ENCODE peak calls at places on chromosomes 12 and 14, in nine cellular contexts. M is gastrocnemius medialis, Z is fibroblast of lung, T is psoas muscle, U is esophagus squamous epithelium, Q is RWPE2, R is dorsolateral prefrontal cortex, V is tibial nerve, A is ascending aorta. I is an unnamed sample. For H3K27me3, the result is how much of the 10 kb centered on the place peaks cover.

GRCh38 chr12:113059071-113059595 is 2.6 kb downstream of the DTX1 start:
- DNase-seq in T (no peak), V (no peak), M (no peak), R (peak), Z (no peak), A (no peak), Q (no peak), U (no peak), I (no peak)

GRCh38 chr14:100302616-100303015 is 3.6 kb downstream of the SLC25A29 start:
- DNase-seq in U (no peak), A (no peak), Z (no peak), V (no peak), T (no peak), Q (no peak), M (no peak), R (no peak), I (no peak)

GRCh38 chr12:94175763-94176660 is 27.6 kb downstream of the PLXNC1 start:
- DNase-seq in M (no peak), T (no peak), V (no peak), Q (no peak), U (no peak), A (no peak), Z (peak), R (no peak), I (no peak)

GRCh38 chr14:94850332-94851211 is 80.7 kb upstream of the GSC start:
- DNase-seq in V (no peak), A (no peak), Q (no peak), U (no peak), T (no peak), M (no peak), Z (no peak), R (peak), I (no peak)

GRCh38 chr14:77044776-77045569 is 16.5 kb upstream of the IRF2BPL start:
- DNase-seq in U (no peak), T (peak), V (peak), M (peak), Z (peak), R (no peak), Q (no peak), A (peak), I (no peak)

GRCh38 chr14:103656031-103656757 is 27.2 kb downstream of the KLC1 start:
- DNase-seq in T (no peak), V (no peak), Q (no peak), U (no peak), M (no peak), A (no peak), Z (peak), R (no peak), I (no peak)

GRCh38 chr12:46267618-46268348 is 1.1 kb downstream of the SLC38A1 start:
- DNase-seq in V (no peak), M (no peak), T (peak), U (no peak), A (no peak), Q (no peak), R (no peak), Z (peak), I (peak)

GRCh38 chr14:61653507-61653906 is 41.8 kb upstream of the HIF1A start:
- DNase-seq in T (no peak), Z (peak), A (no peak), Q (peak), V (no peak), U (no peak), M (no peak), R (no peak), I (no peak)

GRCh38 chr14:104681689-104682074 is 7.7 kb upstream of the INF2 start:
- DNase-seq in A (peak), V (peak), R (peak), M (peak), Z (peak), T (peak), U (no peak), Q (peak), I (no peak)

GRCh38 chr14:68893566-68893965 is 85.5 kb downstream of the ACTN1 start:
- DNase-seq in A (no peak), R (peak), M (no peak), U (no peak), V (no peak), T (no peak), Q (no peak), Z (no peak), I (no peak)

GRCh38 chr14:105187935-105188524 is 6.9 kb upstream of the NUDT14 start:
- DNase-seq in Z (no peak), V (no peak), R (no peak), U (no peak), M (no peak), A (no peak), Q (no peak), T (no peak), I (no peak)

GRCh38 chr12:119036878-119037493 is 55.6 kb downstream of the SRRM4 start:
- DNase-seq in A (no peak), V (no peak), R (no peak), T (no peak), Q (no peak), U (no peak), M (no peak), Z (no peak), I (no peak)

GRCh38 chr14:34106310-34106709 is 155.4 kb upstream of the EGLN3 start:
- DNase-seq in A (no peak), V (no peak), T (no peak), Z (no peak), Q (no peak), M (no peak), R (no peak), U (no peak), I (no peak)

GRCh38 chr12:46635818-46636217 is 190.0 kb downstream of the SLC38A4 start:
- DNase-seq in M (no peak), V (no peak), A (no peak), Z (no peak), R (no peak), U (no peak), Q (no peak), T (no peak), I (no peak)

GRCh38 chr12:67364228-67364627 is 95.1 kb downstream of the CAND1 start:
- DNase-seq in R (no peak), Q (no peak), M (no peak), A (no peak), U (no peak), V (no peak), Z (no peak), T (no peak), I (no peak)

GRCh38 chr14:69695664-69696527 is 71.0 kb upstream of the SRSF5 start:
- DNase-seq in A (no peak), M (no peak), V (no peak), Z (peak), R (no peak), Q (no peak), T (no peak), U (no peak), I (no peak)

GRCh38 chr14:99327050-99327449 is 55.1 kb upstream of the BCL11B start:
- DNase-seq in T (no peak), A (no peak), V (no peak), Q (no peak), U (no peak), Z (no peak), R (no peak), M (no peak), I (no peak)

GRCh38 chr14:91410781-91411536 is 6.7 kb downstream of the CCDC88C start:
- DNase-seq in U (no peak), T (no peak), R (no peak), M (no peak), V (no peak), Z (no peak), A (peak), Q (peak), I (no peak)

GRCh38 chr12:58465418-58465817 is 454.9 kb downstream of the LRIG3 start:
- DNase-seq in V (no peak), R (no peak), Q (no peak), M (no peak), U (no peak), T (no peak), Z (no peak), A (no peak), I (no peak)

GRCh38 chr12:27245039-27245438 is 953 bp downstream of the STK38L start:
- DNase-seq in R (no peak), V (no peak), Z (no peak), M (no peak), U (no peak), Q (no peak), T (no peak), A (no peak), I (no peak)

GRCh38 chr14:103624860-103625259 is 4.2 kb upstream of the KLC1 start:
- DNase-seq in A (peak), Q (peak), U (no peak), R (no peak), V (peak), M (peak), T (peak), Z (peak), I (no peak)

GRCh38 chr12:1536817-1537216 is 57.6 kb downstream of the FBXL14 start:
- DNase-seq in Q (no peak), A (no peak), V (no peak), T (no peak), U (no peak), Z (no peak), M (no peak), R (no peak), I (no peak)

GRCh38 chr12:84978921-84979320 is 57.2 kb downstream of the TSPAN19 start:
- DNase-seq in Q (no peak), U (no peak), R (no peak), Z (no peak), M (no peak), A (no peak), T (no peak), V (no peak), I (no peak)

GRCh38 chr12:63095369-63095967 is 55.5 kb downstream of the AVPR1A start:
- DNase-seq in M (no peak), R (no peak), T (no peak), Z (no peak), V (no peak), A (no peak), Q (no peak), U (no peak), I (no peak)

GRCh38 chr14:20560961-20561360 is at the start of gene RNASE9:
- DNase-seq in T (no peak), M (no peak), Q (no peak), V (no peak), U (no peak), R (no peak), Z (no peak), A (no peak), I (no peak)

GRCh38 chr12:85516667-85517325 is 236.8 kb downstream of the ALX1 start:
- DNase-seq in Q (no peak), M (no peak), V (no peak), Z (no peak), A (no peak), T (no peak), U (no peak), R (no peak), I (no peak)

GRCh38 chr12:54750-55535 is 11.6 kb upstream of the IQSEC3 start:
- DNase-seq in V (no peak), T (no peak), U (no peak), M (no peak), A (no peak), R (no peak), Z (no peak), Q (no peak), I (no peak)

GRCh38 chr14:96592591-96593388 is 90.6 kb downstream of the PAPOLA start:
- DNase-seq in T (no peak), M (no peak), R (peak), Q (no peak), U (no peak), V (no peak), Z (peak), A (no peak), I (peak)

GRCh38 chr14:50010752-50011151 is 105.6 kb downstream of the VCPKMT start:
- DNase-seq in A (no peak), T (no peak), M (no peak), V (no peak), Z (no peak), R (no peak), Q (no peak), U (no peak), I (no peak)

GRCh38 chr12:3226285-3226684 is 149.1 kb downstream of the TSPAN9 start:
- DNase-seq in Q (no peak), T (no peak), M (no peak), A (no peak), V (no peak), U (no peak), Z (no peak), R (no peak), I (no peak)

GRCh38 chr14:104299993-104300761 is 161.8 kb downstream of the KIF26A start:
- DNase-seq in R (no peak), V (no peak), Q (peak), A (no peak), M (no peak), T (no peak), U (no peak), Z (no peak), I (no peak)

GRCh38 chr12:47549258-47549657 is 156.6 kb downstream of the RPAP3 start:
- DNase-seq in M (no peak), Z (no peak), U (no peak), A (no peak), Q (no peak), V (no peak), T (no peak), R (no peak), I (no peak)

GRCh38 chr14:80446356-80446755 is 235.1 kb upstream of the DIO2 start:
- DNase-seq in R (no peak), U (no peak), V (no peak), A (no peak), M (no peak), T (no peak), Q (no peak), Z (peak), I (no peak)

GRCh38 chr12:130809791-130810190 is 29.3 kb downstream of the STX2 start:
- DNase-seq in Z (no peak), R (no peak), A (no peak), M (no peak), T (no peak), U (no peak), Q (no peak), V (no peak), I (no peak)

GRCh38 chr12:22271036-22271435 is 63.5 kb downstream of the ST8SIA1 start:
- DNase-seq in U (no peak), A (no peak), T (no peak), V (no peak), Z (peak), M (no peak), R (no peak), Q (no peak), I (no peak)

GRCh38 chr12:107379852-107380567 is 286.7 kb upstream of the CRY1 start:
- DNase-seq in A (no peak), M (no peak), R (no peak), T (no peak), V (no peak), U (no peak), Q (peak), Z (peak), I (no peak)

GRCh38 chr14:104440297-104440956 is 139.1 kb upstream of the C14orf180 start:
- DNase-seq in T (no peak), M (no peak), Z (no peak), R (no peak), Q (no peak), U (no peak), A (no peak), V (no peak), I (no peak)

GRCh38 chr12:12874014-12874413 is 17.3 kb upstream of the GPRC5A start:
- DNase-seq in T (no peak), R (no peak), V (no peak), A (no peak), U (no peak), Z (no peak), Q (no peak), M (no peak), I (no peak)

GRCh38 chr12:110279976-110280783 is 867 bp upstream of the ATP2A2 start:
- DNase-seq in R (no peak), Q (no peak), T (peak), V (peak), M (peak), A (peak), Z (no peak), U (no peak), I (peak)

DNA sequence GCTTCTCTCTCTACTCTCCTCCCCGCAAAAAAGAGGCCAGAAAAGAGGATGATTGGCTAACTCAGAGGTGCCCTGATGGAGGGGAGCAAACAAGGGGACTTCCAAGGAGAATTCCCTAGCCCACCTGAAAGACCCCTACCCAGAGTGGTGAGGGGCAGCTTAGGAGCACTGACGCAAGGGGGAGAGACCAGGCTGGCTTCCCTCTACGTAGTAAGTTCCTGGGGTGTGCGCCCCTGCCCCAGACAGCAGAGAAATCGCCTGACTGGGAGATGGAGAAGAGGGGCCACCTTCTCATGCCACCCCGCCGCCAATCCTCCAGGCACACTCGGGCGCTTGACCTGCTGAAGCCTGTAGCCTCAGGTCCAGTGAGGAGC is 2.1 kb upstream of the DIO3 start:
- DNase-seq in V (no peak), R (no peak), Z (no peak), U (no peak), Q (no peak), A (no peak), T (no peak), M (no peak), I (no peak)
- H3K27me3 ChIP-seq in V (under half), R (half or more), Z (under half), U (under half), Q (under half), A (under half), T (under half), M (half or more), I (under half)

GRCh38 chr14:89309670-89310177 is 107.3 kb downstream of the FOXN3 start:
- DNase-seq in T (no peak), U (no peak), V (no peak), A (no peak), M (no peak), Z (no peak), Q (no peak), R (no peak), I (no peak)
- H3K27ac ChIP-seq in T (peak), U (no peak), V (no peak), A (no peak), M (no peak), Z (no peak), Q (no peak), R (no peak), I (no peak)

GRCh38 chr12:6822461-6823135 is 977 bp downstream of the GPR162 start:
- DNase-seq in M (no peak), Z (no peak), Q (no peak), U (no peak), T (no peak), R (peak), A (no peak), V (no peak), I (no peak)
- H3K27me3 ChIP-seq in M (under half), Z (under half), Q (under half), U (under half), T (under half), R (under half), A (under half), V (under half), I (under half)

GRCh38 chr12:53042607-53043454 is 7.0 kb upstream of the TNS2 start:
- DNase-seq in V (no peak), U (no peak), Z (no peak), R (no peak), A (no peak), T (no peak), Q (no peak), M (peak), I (no peak)

GRCh38 chr12:53045646-53046045 is 4.2 kb upstream of the TNS2 start:
- DNase-seq in Q (no peak), A (peak), V (no peak), M (peak), U (no peak), R (no peak), T (peak), Z (no peak), I (no peak)

GRCh38 chr12:53044052-53044581 is 5.7 kb upstream of the TNS2 start:
- DNase-seq in R (peak), A (no peak), M (peak), T (peak), Z (no peak), Q (no peak), V (no peak), U (no peak), I (no peak)

GRCh38 chr12:53046655-53047220 is 3.1 kb upstream of the TNS2 start:
- DNase-seq in U (no peak), T (peak), V (peak), M (peak), A (peak), Z (peak), Q (no peak), R (peak), I (peak)

DNA sequence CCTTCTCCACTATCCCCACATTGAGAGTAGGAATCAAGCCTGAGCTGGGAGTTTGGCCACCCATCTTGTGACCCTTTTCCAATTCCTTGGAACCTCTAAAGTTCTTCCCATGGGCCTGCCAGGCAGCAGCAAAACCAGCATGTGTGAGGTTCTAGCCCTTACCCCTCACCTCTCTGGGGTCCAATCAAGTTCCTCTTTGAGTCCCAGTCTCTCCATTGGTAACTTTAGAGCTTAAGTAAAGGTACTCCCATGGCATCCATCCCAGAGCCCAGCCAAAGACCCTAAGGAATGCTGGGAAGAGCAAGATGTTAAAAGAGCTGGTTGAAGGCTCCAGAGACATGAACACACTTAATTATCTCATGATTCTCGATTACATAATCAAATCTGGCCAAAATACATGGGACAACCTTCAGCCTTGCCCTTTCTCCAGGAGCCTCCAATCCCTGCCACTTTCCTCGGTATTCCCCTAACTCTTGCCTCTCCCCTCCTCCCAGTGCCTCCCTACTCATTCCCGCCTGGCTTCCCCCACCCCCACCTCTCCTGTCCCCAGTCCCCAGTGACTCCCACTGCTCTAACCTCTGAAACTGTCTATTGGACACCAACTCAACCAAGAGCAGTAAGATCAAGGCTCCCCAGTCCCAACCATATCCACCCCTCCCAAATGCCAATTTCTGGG is 4.8 kb upstream of the TNS2 start:
- DNase-seq in R (no peak), M (peak), Z (no peak), T (peak), V (no peak), A (peak), U (no peak), Q (no peak), I (no peak)
- H3K27ac ChIP-seq in R (peak), M (peak), Z (no peak), T (peak), V (peak), A (peak), U (peak), Q (no peak), I (no peak)

GRCh38 chr12:52812073-52812400 is 1.9 kb downstream of the KRT4 start:
- DNase-seq in Z (no peak), U (no peak), Q (no peak), M (no peak), R (no peak), A (no peak), T (no peak), V (no peak), I (no peak)
- H3K27me3 ChIP-seq in Z (under half), U (under half), Q (under half), M (under half), R (under half), A (under half), T (under half), V (under half), I (under half)

I was measured in effector memory CD4-positive, alpha-beta T cell.